ENCODE peak calls at places on chromosomes 12 and 14, in eight cellular contexts. C is heart left ventricle, N is breast epithelium, W is body of pancreas, R is A549, E is ovary, S is tibial nerve, H is adrenal gland. A is an unnamed sample.

GRCh38 chr14:71362920-71363584 is 455.8 kb downstream of the PCNX1 start:
- DNase-seq in W (no peak), N (no peak), C (no peak), S (no peak), H (no peak), E (no peak), R (no peak), A (no peak)

GRCh38 chr12:52346596-52346995 is 20.7 kb downstream of the KRT85 start:
- DNase-seq in W (peak), S (no peak), H (no peak), C (peak), R (no peak), N (no peak), E (no peak), A (no peak)

GRCh38 chr12:121128908-121129704 is 3.6 kb upstream of the P2RX7 start:
- DNase-seq in W (peak), R (peak), C (peak), N (peak), H (peak), S (peak), E (peak), A (peak)

GRCh38 chr14:64731141-64731581 is 26.9 kb downstream of the PLEKHG3 start:
- DNase-seq in S (no peak), W (no peak), E (peak), N (no peak), R (no peak), H (no peak), C (peak), A (no peak)

GRCh38 chr14:78227466-78228077 is 57.4 kb downstream of the NRXN3 start:
- DNase-seq in W (no peak), E (no peak), N (no peak), C (no peak), S (no peak), R (peak), H (no peak), A (no peak)

GRCh38 chr12:18899162-18899561 is 161.2 kb downstream of the CAPZA3 start:
- DNase-seq in N (no peak), S (no peak), C (no peak), H (no peak), W (no peak), E (no peak), R (peak), A (no peak)

GRCh38 chr12:100793182-100793581 is 1.4 kb upstream of the ANO4 start:
- DNase-seq in S (no peak), R (no peak), W (no peak), E (no peak), N (no peak), C (no peak), H (peak), A (no peak)

GRCh38 chr12:14258468-14258947 is 107.0 kb upstream of the ATF7IP start:
- DNase-seq in C (no peak), S (no peak), E (peak), H (no peak), N (no peak), W (no peak), R (no peak), A (no peak)

GRCh38 chr14:32259368-32260013 is 56.4 kb upstream of the RNU6-8 start:
- DNase-seq in E (no peak), N (no peak), C (no peak), H (no peak), R (peak), W (no peak), S (no peak), A (no peak)

GRCh38 chr12:1639538-1639937 is 10.5 kb downstream of the WNT5B start:
- DNase-seq in R (no peak), H (no peak), S (no peak), N (no peak), W (no peak), C (no peak), E (no peak), A (no peak)

GRCh38 chr12:12510141-12510540 is 52.5 kb downstream of the DUSP16 start:
- DNase-seq in N (no peak), R (no peak), W (no peak), H (no peak), C (no peak), S (no peak), E (no peak), A (no peak)

GRCh38 chr12:56377310-56377988 is 14.8 kb upstream of the APOF start:
- DNase-seq in S (no peak), E (no peak), W (no peak), C (no peak), N (no peak), H (no peak), R (peak), A (no peak)

GRCh38 chr12:11807453-11807852 is 158.0 kb downstream of the ETV6 start:
- DNase-seq in H (no peak), S (no peak), N (no peak), E (no peak), W (no peak), C (no peak), R (no peak), A (no peak)

GRCh38 chr14:78104130-78104529 is 66.0 kb upstream of the NRXN3 start:
- DNase-seq in R (no peak), N (no peak), E (no peak), S (no peak), H (no peak), W (no peak), C (no peak), A (no peak)

GRCh38 chr12:97984951-97985350 is 522.3 kb downstream of the RMST start:
- DNase-seq in N (peak), R (no peak), C (no peak), S (no peak), E (no peak), W (no peak), H (no peak), A (no peak)

GRCh38 chr14:95507701-95508103 is 8.7 kb downstream of the SYNE3 start:
- DNase-seq in C (no peak), R (no peak), N (peak), E (no peak), H (peak), S (no peak), W (no peak), A (peak)

GRCh38 chr12:66035289-66035961 is 95.1 kb downstream of the LLPH start:
- DNase-seq in W (no peak), S (peak), N (no peak), E (no peak), C (no peak), R (peak), H (no peak), A (no peak)

GRCh38 chr12:107368586-107368985 is 275.2 kb upstream of the CRY1 start:
- DNase-seq in R (no peak), S (no peak), H (no peak), W (no peak), C (no peak), N (no peak), E (no peak), A (no peak)

GRCh38 chr12:75944097-75944904 is 87.3 kb downstream of the PHLDA1 start:
- DNase-seq in S (no peak), W (no peak), C (no peak), R (peak), H (no peak), E (no peak), N (no peak), A (no peak)

GRCh38 chr12:25500651-25501050 is 52.4 kb downstream of the LMNTD1 start:
- DNase-seq in E (no peak), R (no peak), N (no peak), W (no peak), S (no peak), H (no peak), C (no peak), A (no peak)

GRCh38 chr14:88746042-88746441 is 46.7 kb downstream of the EML5 start:
- DNase-seq in S (no peak), N (no peak), R (no peak), W (no peak), H (no peak), E (no peak), C (no peak), A (no peak)

GRCh38 chr12:31235868-31236395 is 90.0 kb downstream of the SINHCAF start:
- DNase-seq in W (no peak), E (no peak), N (no peak), S (no peak), C (no peak), H (no peak), R (no peak), A (no peak)

GRCh38 chr12:75334384-75335030 is at the start of gene GLIPR1L1:
- DNase-seq in N (peak), R (peak), W (peak), E (peak), S (peak), H (peak), C (peak), A (peak)

GRCh38 chr12:69555461-69555860 is 29.8 kb upstream of the CCT2 start:
- DNase-seq in S (no peak), N (no peak), C (no peak), W (no peak), H (no peak), R (peak), E (no peak), A (no peak)

GRCh38 chr12:87967871-87968270 is 61.3 kb downstream of the C12orf50 start:
- DNase-seq in N (no peak), S (no peak), W (no peak), C (no peak), H (no peak), E (no peak), R (no peak), A (no peak)

GRCh38 chr14:34496679-34497513 is 34.9 kb upstream of the SPTSSA start:
- DNase-seq in N (peak), R (peak), W (peak), C (peak), H (peak), E (peak), S (peak), A (peak)

GRCh38 chr12:43501705-43502104 is 50.3 kb downstream of the ADAMTS20 start:
- DNase-seq in W (no peak), C (no peak), S (no peak), H (no peak), R (peak), E (no peak), N (no peak), A (no peak)

GRCh38 chr12:132290203-132290540 is 39.2 kb downstream of the GALNT9 start:
- DNase-seq in H (no peak), N (no peak), C (no peak), R (no peak), W (no peak), E (no peak), S (no peak), A (no peak)

GRCh38 chr14:71555654-71556559 is 376.3 kb upstream of the RGS6 start:
- DNase-seq in R (no peak), H (no peak), C (no peak), S (no peak), E (no peak), W (no peak), N (no peak), A (peak)

GRCh38 chr12:6843118-6843902 is 2.6 kb downstream of the GNB3 start:
- DNase-seq in R (no peak), S (no peak), C (no peak), E (no peak), W (no peak), N (no peak), H (no peak), A (no peak)

GRCh38 chr12:6847676-6848075 is 3.4 kb downstream of the CDCA3 start:
- DNase-seq in R (no peak), C (no peak), S (no peak), N (no peak), E (no peak), W (no peak), H (no peak), A (no peak)

GRCh38 chr12:6845395-6845794 is 4.7 kb downstream of the GNB3 start:
- DNase-seq in H (no peak), N (no peak), R (no peak), E (no peak), C (no peak), W (no peak), S (no peak), A (no peak)

GRCh38 chr12:6849427-6849826 is 1.7 kb downstream of the CDCA3 start:
- DNase-seq in R (no peak), C (no peak), H (no peak), N (no peak), S (no peak), W (no peak), E (no peak), A (no peak)

GRCh38 chr12:6846316-6846869 is 4.7 kb downstream of the CDCA3 start:
- DNase-seq in C (no peak), E (no peak), S (no peak), W (no peak), N (no peak), H (no peak), R (no peak), A (no peak)
- TF ChIP-seq POLR2A in C (no peak), E (no peak), S (no peak), W (no peak), N (no peak), H (no peak), R (no peak), A (no peak)

DNA sequence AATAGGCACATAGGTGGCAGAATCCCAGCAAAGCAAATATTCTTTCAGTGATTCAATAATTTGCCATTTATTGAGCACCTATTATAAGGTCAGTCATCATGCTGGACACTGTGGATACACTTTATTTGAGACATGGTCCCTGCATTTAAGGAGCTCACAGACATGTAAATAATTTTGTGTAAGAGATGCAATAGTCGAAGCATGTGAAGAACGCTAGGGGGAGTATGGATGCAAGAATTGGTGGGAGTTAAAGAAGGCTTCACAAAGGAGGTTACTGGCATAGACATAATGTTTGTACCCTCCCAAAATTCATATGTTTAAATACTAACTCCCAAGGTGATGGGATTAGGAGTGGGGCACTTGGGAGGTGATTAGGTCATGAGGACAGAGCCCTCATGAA is 260.6 kb upstream of the GARIN6 start:
- DNase-seq in W (no peak), S (no peak), N (no peak), E (no peak), R (peak), H (no peak), C (no peak), A (no peak)
- TF ChIP-seq CTCF in W (peak), S (no peak), N (no peak), E (no peak), R (peak), H (no peak), C (no peak), A (no peak)

GRCh38 chr12:46404225-46404631 is 31.7 kb upstream of the SLC38A2 start:
- DNase-seq in C (no peak), R (no peak), N (no peak), S (no peak), H (no peak), W (no peak), E (no peak), A (no peak)
- H3K27ac ChIP-seq in C (peak), R (peak), N (no peak), S (peak), H (no peak), W (no peak), E (peak), A (no peak)

DNA sequence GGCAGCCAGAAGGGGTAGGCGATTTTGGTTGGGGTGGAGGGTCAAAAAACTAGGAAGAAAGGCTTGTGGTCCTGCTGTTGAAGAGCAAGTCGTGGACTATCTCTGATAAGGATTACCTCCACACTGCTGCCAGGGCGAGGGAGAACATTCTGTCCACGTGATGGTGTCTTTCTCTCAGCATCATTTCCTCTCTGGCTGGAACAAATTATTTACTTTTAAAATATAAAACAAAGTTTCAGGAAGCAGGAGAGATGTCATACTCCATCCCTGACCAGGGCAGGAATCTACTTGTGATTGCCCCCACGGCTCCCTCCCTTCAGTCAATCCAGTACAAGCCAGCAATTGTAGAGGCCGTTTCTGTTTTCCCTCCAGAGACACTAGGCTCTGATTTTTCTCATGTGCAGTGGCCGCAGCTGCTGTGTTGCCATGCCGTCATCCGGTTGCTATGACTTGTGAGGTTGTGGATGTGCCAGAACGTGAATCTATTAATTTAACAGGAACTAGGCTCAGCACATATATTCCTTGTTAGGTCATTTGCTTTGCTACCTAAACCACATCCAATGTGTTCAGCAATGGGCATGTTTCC is 61.5 kb upstream of the PTGR2 start:
- DNase-seq in R (no peak), C (peak), S (peak), W (peak), N (peak), E (peak), H (peak), A (no peak)
- TF ChIP-seq POLR2A in R (no peak), C (no peak), S (peak), W (no peak), N (no peak), E (peak), H (peak), A (no peak)

GRCh38 chr14:24307575-24308341 is at the start of gene CIDEB:
- DNase-seq in S (peak), C (peak), H (peak), E (peak), R (peak), N (no peak), W (peak), A (peak)
- TF ChIP-seq CTCF in S (peak), C (peak), H (peak), E (peak), R (peak), N (peak), W (peak), A (peak)

GRCh38 chr12:128626808-128627320 is 196.9 kb downstream of the SLC15A4 start:
- DNase-seq in R (no peak), C (no peak), W (no peak), H (no peak), E (no peak), N (no peak), S (no peak), A (no peak)

GRCh38 chr12:128617304-128617833 is 206.4 kb downstream of the SLC15A4 start:
- DNase-seq in N (no peak), E (no peak), R (no peak), C (no peak), W (no peak), H (no peak), S (no peak), A (no peak)

GRCh38 chr12:128623748-128624147 is 200.0 kb downstream of the SLC15A4 start:
- DNase-seq in N (no peak), C (no peak), R (no peak), W (no peak), H (no peak), E (no peak), S (no peak), A (no peak)

GRCh38 chr12:128619263-128619662 is 204.5 kb downstream of the SLC15A4 start:
- DNase-seq in R (no peak), N (no peak), S (no peak), C (no peak), W (no peak), H (no peak), E (no peak), A (no peak)

GRCh38 chr12:128621304-128621703 is 202.5 kb downstream of the SLC15A4 start:
- DNase-seq in W (no peak), N (no peak), H (no peak), S (no peak), R (no peak), E (no peak), C (no peak), A (no peak)
- H3K27ac ChIP-seq in W (no peak), N (no peak), H (no peak), S (no peak), R (no peak), E (no peak), C (no peak), A (no peak)

DNA sequence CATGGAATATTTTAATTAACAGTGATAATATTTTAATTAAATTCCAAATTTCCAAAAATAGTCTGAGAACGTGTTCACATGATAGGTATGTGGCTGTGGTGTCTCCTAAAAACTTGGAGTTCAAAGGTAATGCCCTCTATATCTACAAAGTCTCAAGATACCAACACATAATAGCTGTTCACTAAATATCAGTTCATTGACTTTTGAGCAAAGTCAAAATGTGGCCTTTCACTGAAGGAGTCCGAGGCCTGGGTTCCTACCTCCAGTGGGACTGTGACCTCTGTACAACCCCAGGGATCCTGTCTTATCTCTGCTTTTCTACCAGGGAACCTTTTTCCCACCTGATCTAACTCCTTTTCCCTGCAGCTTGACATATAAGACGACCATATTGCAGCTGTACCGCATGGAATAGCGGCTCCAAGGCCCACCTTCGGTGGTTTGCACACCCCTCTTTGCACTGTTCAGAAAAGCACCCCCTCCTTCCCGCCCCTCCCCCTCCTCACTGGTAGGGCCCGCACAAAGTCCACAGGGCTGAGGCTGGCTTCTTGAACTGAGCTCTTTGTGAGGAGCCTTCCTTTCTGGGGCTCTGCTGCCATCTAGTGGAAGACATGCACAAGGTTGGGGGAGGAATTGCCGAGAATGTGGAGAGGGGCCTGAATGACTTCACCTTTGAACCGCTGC is 3.1 kb downstream of the CCND2 start:
- DNase-seq in E (peak), S (peak), H (peak), W (peak), N (peak), C (peak), R (peak), A (peak)
- TF ChIP-seq POLR2A in E (no peak), S (no peak), H (peak), W (no peak), N (no peak), C (no peak), R (no peak), A (no peak)

DNA sequence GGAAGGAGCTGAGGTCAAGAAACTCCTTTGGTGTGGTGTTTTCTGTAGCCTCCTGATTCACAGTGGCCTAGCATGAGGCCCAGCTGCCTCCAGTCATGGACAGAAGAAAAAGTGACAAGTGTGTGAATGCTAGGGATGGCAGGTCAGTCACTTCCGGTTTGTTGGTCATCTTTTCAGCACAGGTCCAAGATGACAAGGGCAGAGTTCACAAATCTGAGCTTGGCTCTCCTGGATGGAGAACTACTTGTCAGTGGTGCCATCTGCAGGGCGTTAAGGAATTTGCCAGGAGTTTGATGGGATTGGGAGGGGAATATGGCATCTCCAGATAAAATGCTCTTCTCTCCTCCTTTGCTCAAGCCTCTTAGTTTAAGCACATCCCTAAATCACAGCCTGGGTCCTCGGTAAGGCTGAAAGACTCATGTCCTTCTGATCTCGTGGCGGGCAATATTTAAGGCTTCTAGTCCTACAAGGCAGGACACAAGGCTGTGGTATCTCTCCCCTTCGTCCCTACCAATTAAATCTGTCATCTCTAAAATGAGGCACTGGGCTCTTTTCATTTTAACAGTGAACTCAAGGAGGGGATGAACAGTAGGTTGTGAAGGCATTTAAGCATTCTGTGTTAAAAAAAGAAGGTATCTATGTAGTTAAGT is 10.0 kb downstream of the TUBA1B start:
- DNase-seq in N (no peak), H (peak), E (no peak), R (peak), S (peak), C (peak), W (peak), A (no peak)
- TF ChIP-seq CTCF in N (peak), H (peak), E (peak), R (peak), S (peak), C (peak), W (peak), A (no peak)

A was measured in Peyer's patch.